ENCODE peak calls at places on chromosomes 11 and 22, in six cellular contexts. S, O, P, B, E and K are unnamed samples.

GRCh38 chr11:17208257-17208999 is 642 bp upstream of the PIK3C2A start:
- DNase-seq in B (peak; percentile 71), E (no peak), O (peak; percentile 87), S (peak; percentile 75), P (peak; percentile 88), K (peak; percentile 60)

GRCh38 chr11:36693139-36693845 is 95.3 kb upstream of the RAG2 start:
- DNase-seq in O (no peak), S (no peak), B (no peak), E (no peak), P (no peak), K (no peak)

GRCh38 chr22:31044262-31044861 is 36.8 kb upstream of the SMTN start:
- DNase-seq in O (peak; percentile 77), S (no peak), P (no peak), B (no peak), E (no peak), K (no peak)

GRCh38 chr22:20566420-20567260 is 59.2 kb downstream of the MED15 start:
- DNase-seq in O (no peak), E (no peak), B (no peak), S (no peak), P (no peak), K (no peak)

GRCh38 chr11:76074178-76075112 is 131.9 kb downstream of the WNT11 start:
- DNase-seq in P (peak; percentile 75), B (peak; percentile 64), O (no peak), E (no peak), S (no peak), K (peak; percentile 31)

GRCh38 chr11:84922212-84922805 is 704.8 kb downstream of the DLG2 start:
- DNase-seq in O (no peak), E (no peak), B (no peak), P (no peak), S (no peak), K (no peak)

GRCh38 chr22:44381761-44382454 is 69.2 kb upstream of the SHISAL1 start:
- DNase-seq in E (no peak), P (no peak), O (no peak), B (no peak), S (no peak), K (no peak)

GRCh38 chr11:68028802-68029475 is 1.5 kb upstream of the NDUFS8 start:
- DNase-seq in O (no peak), B (no peak), P (no peak), S (no peak), E (no peak), K (peak; percentile 73)

GRCh38 chr11:69472053-69472765 is 9.3 kb upstream of the LINC01488 start:
- DNase-seq in P (no peak), B (peak; percentile 36), S (no peak), O (no peak), E (no peak), K (no peak)

GRCh38 chr11:1819115-1819514 is 15.7 kb upstream of the SYT8 start:
- DNase-seq in E (no peak), O (no peak), P (no peak), B (no peak), S (no peak), K (no peak)

GRCh38 chr22:17198188-17199130 is 20.8 kb downstream of the ADA2 start:
- DNase-seq in B (peak; percentile 35), O (no peak), P (no peak), S (no peak), E (no peak), K (no peak)

GRCh38 chr11:73170140-73170539 is 28.0 kb upstream of the FCHSD2 start:
- DNase-seq in P (no peak), B (no peak), S (no peak), E (no peak), O (no peak), K (no peak)

GRCh38 chr11:73206751-73207280 is 11.3 kb upstream of the P2RY2 start:
- DNase-seq in P (no peak), E (no peak), B (no peak), S (no peak), O (no peak), K (no peak)

GRCh38 chr11:45252134-45252856 is 33.8 kb downstream of the SYT13 start:
- DNase-seq in B (peak; percentile 70), E (no peak), S (peak; percentile 78), P (peak; percentile 14), O (peak; percentile 35), K (peak; percentile 64)

GRCh38 chr11:102849319-102849718 is 5.9 kb upstream of the MMP3 start:
- DNase-seq in E (no peak), O (no peak), P (no peak), S (no peak), B (no peak), K (no peak)

GRCh38 chr11:12066799-12067508 is 43.4 kb upstream of the MICAL2 start:
- DNase-seq in B (no peak), P (no peak), O (peak; percentile 50), S (no peak), E (no peak), K (peak; percentile 93)

GRCh38 chr22:30453731-30454510 is 17.9 kb downstream of the SEC14L3 start:
- DNase-seq in O (no peak), B (peak; percentile 44), E (no peak), S (no peak), P (no peak), K (peak; percentile 69)

GRCh38 chr11:77650165-77650564 is 12.6 kb upstream of the CLNS1A start:
- DNase-seq in O (no peak), S (no peak), E (no peak), P (no peak), B (no peak), K (no peak)

GRCh38 chr11:31870609-31871309 is 59.6 kb upstream of the PAX6 start:
- DNase-seq in B (peak; percentile 66), E (no peak), S (peak; percentile 47), O (peak; percentile 43), P (peak; percentile 62), K (peak; percentile 66)
- TF ChIP-seq MAX in B (no peak), E (no peak), S (no peak), O (no peak), P (no peak), K (no peak)

DNA sequence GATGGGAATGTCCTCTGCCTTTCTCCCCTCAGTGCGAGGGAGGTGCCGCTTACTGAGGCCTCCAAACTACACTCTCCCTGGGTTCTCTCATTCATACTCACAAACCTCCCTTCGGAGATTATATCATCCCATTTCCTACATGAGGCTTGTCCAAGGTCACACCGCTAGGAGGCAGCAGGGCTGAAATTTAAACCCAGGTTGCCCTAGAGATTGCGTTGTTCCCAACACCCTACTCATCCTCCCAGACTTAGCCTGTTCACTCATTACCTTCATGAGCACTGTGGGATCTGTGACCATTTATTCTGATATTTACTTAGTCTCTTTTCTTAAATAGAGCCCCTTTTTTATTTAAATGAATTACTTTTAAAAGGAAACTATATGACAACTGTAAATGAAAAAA is 31.1 kb downstream of the SDHAF2 start:
- DNase-seq in E (no peak), S (no peak), P (no peak), O (no peak), B (no peak), K (no peak)
- TF ChIP-seq CTCF in E (no peak), S (no peak), P (no peak), O (peak; percentile 40), B (peak; percentile 29), K (no peak)

DNA sequence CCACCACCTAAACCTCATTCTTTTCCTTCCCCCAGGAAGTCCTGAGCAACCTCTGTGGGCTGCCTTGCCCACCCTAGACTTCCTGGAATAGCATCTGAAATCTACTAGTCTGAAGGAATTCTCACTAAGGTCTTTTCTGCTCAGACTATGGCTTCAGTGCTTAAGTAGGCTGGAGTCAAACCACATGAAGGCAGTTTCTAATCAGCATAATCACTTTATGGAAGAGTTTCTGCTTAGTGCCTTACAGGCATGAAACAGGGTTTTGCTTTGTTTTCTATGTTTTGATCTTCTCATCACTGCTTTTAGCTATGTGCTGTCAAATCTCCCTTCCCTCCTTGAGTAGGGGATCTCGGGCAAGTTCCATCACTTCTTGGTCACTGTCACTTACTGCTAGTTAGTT is 117.7 kb downstream of the WT1 start:
- DNase-seq in S (no peak), B (no peak), P (no peak), O (no peak), E (no peak), K (no peak)
- TF ChIP-seq MYC in S (no peak), B (no peak), P (no peak), O (no peak), E (no peak), K (no peak)

GRCh38 chr11:65314501-65315203 is at the start of gene CDC42EP2:
- DNase-seq in B (peak; percentile 92), O (peak; percentile 74), P (peak; percentile 88), S (peak; percentile 77), E (no peak), K (peak; percentile 81)

GRCh38 chr11:65316979-65317786 is 2.5 kb downstream of the CDC42EP2 start:
- DNase-seq in O (peak; percentile 77), E (no peak), B (peak; percentile 48), S (no peak), P (peak; percentile 80), K (no peak)

GRCh38 chr11:65315866-65316233 is 1.2 kb downstream of the CDC42EP2 start:
- DNase-seq in O (no peak), B (no peak), S (no peak), P (no peak), E (no peak), K (no peak)

GRCh38 chr11:65316311-65316978 is 1.8 kb downstream of the CDC42EP2 start:
- DNase-seq in P (peak; percentile 48), O (no peak), S (no peak), E (no peak), B (peak; percentile 37), K (peak; percentile 44)

GRCh38 chr11:65315204-65315865 is 669 bp downstream of the CDC42EP2 start:
- DNase-seq in S (peak; percentile 74), B (peak; percentile 90), O (peak; percentile 68), E (no peak), P (peak; percentile 82), K (peak; percentile 83)
- TF ChIP-seq MAX in S (peak; percentile 89), B (peak; percentile 90), O (peak; percentile 64), E (no peak), P (no peak), K (peak; percentile 81)

GRCh38 chr11:118258410-118258809 is 5.7 kb downstream of the MPZL2 start:
- DNase-seq in B (peak; percentile 13), O (no peak), E (no peak), S (no peak), P (no peak), K (peak; percentile 29)
- TF ChIP-seq CTCF in B (peak; percentile 8), O (no peak), E (peak; percentile 25), S (no peak), P (no peak), K (no peak)

GRCh38 chr22:29205598-29206371 is at the start of gene EMID1:
- DNase-seq in P (peak; percentile 10), B (peak; percentile 54), E (no peak), S (no peak), O (no peak), K (peak; percentile 69)
- TF ChIP-seq MYC in P (no peak), B (peak; percentile 5), E (no peak), S (no peak), O (no peak), K (no peak)

GRCh38 chr11:63884191-63884590 is 32.8 kb downstream of the RCOR2 start:
- DNase-seq in P (no peak), S (no peak), B (no peak), O (no peak), E (no peak), K (no peak)
- TF ChIP-seq MAX in P (no peak), S (no peak), B (no peak), O (no peak), E (no peak), K (no peak)

GRCh38 chr22:39883057-39883456 is 10.5 kb downstream of the ENTHD1 start:
- DNase-seq in S (no peak), O (no peak), P (no peak), E (no peak), B (no peak), K (no peak)

GRCh38 chr22:39877079-39877682 is 16.4 kb downstream of the ENTHD1 start:
- DNase-seq in O (no peak), B (no peak), P (no peak), S (no peak), E (no peak), K (no peak)

GRCh38 chr22:39880722-39881121 is 12.8 kb downstream of the ENTHD1 start:
- DNase-seq in E (no peak), B (no peak), P (no peak), O (no peak), S (no peak), K (no peak)
- TF ChIP-seq CTCF in E (no peak), B (no peak), P (no peak), O (no peak), S (no peak), K (no peak)